ENCODE peak calls at places on chromosome X, in five cellular contexts. O is AG09309, V is MG63, I is left lobe of liver, N is PC-9. M is an unnamed sample.

GRCh38 chrX:53714580-53715335 is 28.2 kb upstream of the HUWE1 start:
- DNase-seq in O (no peak), V (peak; percentile 17), I (no peak), N (peak; percentile 84), M (no peak)

GRCh38 chrX:65668362-65669310 is 1.2 kb downstream of the MSN start:
- DNase-seq in O (peak; percentile 69), V (peak; percentile 83), I (peak; percentile 53), N (peak; percentile 63), M (peak; percentile 57)

GRCh38 chrX:6384921-6385320 is 150.0 kb downstream of the VCX3A start:
- DNase-seq in O (no peak), V (no peak), I (no peak), N (no peak), M (no peak)

GRCh38 chrX:110228453-110228852 is 89.4 kb downstream of the AMMECR1 start:
- DNase-seq in O (no peak), V (no peak), I (no peak), N (no peak), M (no peak)

GRCh38 chrX:11558972-11559371 is 106.7 kb downstream of the ARHGAP6 start:
- DNase-seq in O (no peak), V (peak; percentile 26), I (no peak), N (peak; percentile 4), M (no peak)

GRCh38 chrX:31227250-31227649 is 155.4 kb upstream of the FTHL17 start:
- DNase-seq in O (peak; percentile 53), V (peak; percentile 68), I (no peak), N (no peak), M (no peak)

GRCh38 chrX:131187234-131187633 is 101.9 kb downstream of the IGSF1 start:
- DNase-seq in O (no peak), V (no peak), I (no peak), N (no peak), M (no peak)

GRCh38 chrX:154353172-154353843 is 21.1 kb downstream of the FLNA start:
- DNase-seq in O (no peak), V (no peak), I (no peak), N (peak; percentile 6), M (no peak)

GRCh38 chrX:147917700-147918694 is 6.3 kb downstream of the FMR1 start:
- DNase-seq in O (no peak), V (no peak), I (no peak), N (no peak), M (no peak)

GRCh38 chrX:68998716-68999115 is 166.5 kb downstream of the PJA1 start:
- DNase-seq in O (no peak), V (no peak), I (no peak), N (peak; percentile 11), M (no peak)

GRCh38 chrX:40845331-40845911 is 110.1 kb upstream of the MED14 start:
- DNase-seq in O (peak; percentile 75), V (peak; percentile 74), I (no peak), N (no peak), M (peak; percentile 80)

GRCh38 chrX:6694977-6695376 is 160.1 kb upstream of the VCX3A start:
- DNase-seq in O (no peak), V (no peak), I (no peak), N (no peak), M (no peak)

GRCh38 chrX:85018471-85018870 is 14.8 kb downstream of the APOOL start:
- DNase-seq in O (no peak), V (no peak), I (no peak), N (no peak), M (no peak)

GRCh38 chrX:47321978-47322377 is 48.4 kb upstream of the ZNF157 start:
- DNase-seq in O (no peak), V (no peak), I (no peak), N (no peak), M (no peak)

GRCh38 chrX:121356139-121356849 is 308.9 kb downstream of the GLUD2 start:
- DNase-seq in O (no peak), V (no peak), I (no peak), N (no peak), M (no peak)

M was measured in HS-5.